ENCODE peak calls at places on chromosome 19, in six cellular contexts. Z is GM12892, K is GM12878, R is H1, F is HepG2, O is K562. E is an unnamed sample.

GRCh38 chr19:41869374-41869955 is 7.6 kb upstream of the CD79A start:
- DNase-seq in R (no peak), K (no peak), F (no peak), Z (no peak), O (no peak), E (no peak)

GRCh38 chr19:4676955-4677731 is 7.0 kb upstream of the MYDGF start:
- DNase-seq in R (peak), O (peak), Z (no peak), F (peak), K (no peak), E (no peak)

GRCh38 chr19:10291554-10292205 is 1.9 kb downstream of the ICAM5 start:
- DNase-seq in K (no peak), O (no peak), Z (no peak), R (no peak), F (no peak), E (no peak)

GRCh38 chr19:19554074-19555023 is 16.3 kb downstream of the CILP2 start:
- DNase-seq in R (no peak), Z (peak), O (peak), F (no peak), K (no peak), E (peak)

GRCh38 chr19:31510635-31511034 is 161.4 kb upstream of the TSHZ3 start:
- DNase-seq in R (no peak), F (no peak), Z (no peak), O (no peak), K (no peak), E (no peak)

GRCh38 chr19:2529473-2529918 is 53.6 kb downstream of the GADD45B start:
- DNase-seq in F (peak), K (no peak), Z (no peak), R (no peak), O (no peak), E (no peak)

GRCh38 chr19:52237771-52238400 is 31.5 kb upstream of the ZNF766 start:
- DNase-seq in K (peak), O (peak), R (no peak), Z (no peak), F (peak), E (no peak)

GRCh38 chr19:31214086-31214485 is 135.2 kb downstream of the TSHZ3 start:
- DNase-seq in O (peak), Z (no peak), R (no peak), F (no peak), K (no peak), E (no peak)

GRCh38 chr19:38725469-38726283 is 18.6 kb downstream of the CAPN12 start:
- DNase-seq in Z (no peak), K (no peak), R (no peak), O (no peak), F (no peak), E (no peak)

GRCh38 chr19:19399733-19400438 is 5.6 kb upstream of the GATAD2A start:
- DNase-seq in R (no peak), O (no peak), F (no peak), K (no peak), Z (no peak), E (no peak)

GRCh38 chr19:40241809-40242384 is 15.4 kb upstream of the CCNP start:
- DNase-seq in F (no peak), O (no peak), K (no peak), R (no peak), Z (no peak), E (no peak)

GRCh38 chr19:29395712-29396414 is 129.9 kb upstream of the VSTM2B start:
- DNase-seq in R (no peak), K (no peak), Z (no peak), F (no peak), O (no peak), E (no peak)

GRCh38 chr19:13841339-13842293 is 35.3 kb upstream of the NANOS3 start:
- DNase-seq in R (no peak), K (no peak), Z (no peak), F (no peak), O (no peak), E (no peak)
- TF ChIP-seq POLR2A in R (no peak), K (peak), Z (peak), F (peak), O (peak), E (no peak)

DNA sequence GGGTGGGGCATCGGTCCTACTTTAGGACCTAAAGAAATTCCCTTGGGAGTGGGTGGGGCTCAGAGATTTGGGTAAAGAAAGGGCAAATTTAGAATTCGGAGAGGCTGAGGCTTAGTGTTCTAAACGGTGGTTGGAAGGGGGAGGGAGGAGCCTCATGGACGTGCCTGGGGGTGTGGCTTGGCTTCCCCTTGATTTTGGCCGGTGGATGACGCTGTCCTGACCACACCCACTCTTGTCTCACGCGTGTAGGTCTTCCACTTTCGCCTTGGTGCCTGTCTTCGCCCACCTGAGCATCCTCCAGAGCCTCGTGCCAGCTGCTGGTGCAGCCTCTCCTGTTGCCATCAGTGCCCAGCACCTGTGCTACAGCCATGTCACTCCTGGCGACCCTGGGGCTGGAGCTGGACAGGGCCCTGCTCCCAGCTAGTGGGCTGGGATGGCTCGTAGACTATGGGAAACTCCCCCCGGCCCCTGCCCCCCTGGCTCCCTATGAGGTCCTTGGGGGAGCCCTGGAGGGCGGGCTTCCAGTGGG is 1.2 kb upstream of the NUP62 start:
- DNase-seq in O (peak), F (no peak), K (no peak), Z (no peak), R (no peak), E (no peak)
- TF ChIP-seq TAF1 in O (no peak), F (no peak), K (no peak), Z (no peak), R (no peak), E (no peak)

GRCh38 chr19:36009633-36010379 is 1.2 kb upstream of the SYNE4 start:
- DNase-seq in Z (no peak), R (no peak), F (no peak), K (no peak), O (no peak), E (no peak)

GRCh38 chr19:36008336-36008978 is at the start of gene SYNE4:
- DNase-seq in O (no peak), R (no peak), F (peak), Z (no peak), K (no peak), E (no peak)

GRCh38 chr19:36010402-36010801 is 1.8 kb upstream of the SYNE4 start:
- DNase-seq in F (no peak), R (no peak), O (no peak), K (no peak), Z (no peak), E (no peak)

GRCh38 chr19:36006955-36007354 is 1.7 kb downstream of the SYNE4 start:
- DNase-seq in F (no peak), K (no peak), Z (no peak), O (no peak), R (no peak), E (no peak)

GRCh38 chr19:36009220-36009619 is 607 bp upstream of the SYNE4 start:
- DNase-seq in R (no peak), Z (peak), O (no peak), F (no peak), K (no peak), E (peak)
- TF ChIP-seq POLR2A in R (no peak), Z (peak), O (no peak), F (no peak), K (no peak), E (no peak)

GRCh38 chr19:35315883-35316282 is 13.1 kb upstream of the CD22 start:
- DNase-seq in Z (no peak), F (peak), R (no peak), K (no peak), O (no peak), E (no peak)

GRCh38 chr19:35317464-35318043 is 11.4 kb upstream of the CD22 start:
- DNase-seq in Z (no peak), O (no peak), K (no peak), F (peak), R (no peak), E (no peak)

GRCh38 chr19:35316560-35316959 is 12.4 kb upstream of the CD22 start:
- DNase-seq in F (peak), K (no peak), Z (no peak), O (no peak), R (no peak), E (no peak)

GRCh38 chr19:35320285-35320706 is 8.7 kb upstream of the CD22 start:
- DNase-seq in O (peak), K (no peak), Z (no peak), F (no peak), R (no peak), E (no peak)

GRCh38 chr19:35318679-35319448 is 10.1 kb upstream of the CD22 start:
- DNase-seq in Z (peak), F (peak), O (peak), R (no peak), K (no peak), E (no peak)
- TF ChIP-seq TAF1 in Z (no peak), F (no peak), O (no peak), R (no peak), K (no peak), E (no peak)

E was measured in GM12891.